ENCODE peak calls at places on chromosome 10, in nine cellular contexts. V is prostate gland; P is EL; M is stimulated activated CD4-positive, alpha-beta T cell treated with anti-CD3 and anti-CD28 coated beads, Interleukin-2, amount 100 ng/mL, for 48 hours; Y is hippocampal formation; R is KG1; X is upper lobe of left lung; E is trophoblast cell; L is astrocyte. N is an unnamed sample.

GRCh38 chr10:8402469-8403074 is 348.1 kb downstream of the GATA3 start:
- DNase-seq in V (no peak), Y (no peak), E (no peak), M (no peak), P (no peak), R (no peak), X (no peak), L (peak; percentile 31), N (no peak)

GRCh38 chr10:94093286-94093905 is 99.7 kb downstream of the PLCE1 start:
- DNase-seq in M (no peak), L (peak; percentile 18), R (no peak), E (no peak), Y (no peak), V (no peak), X (no peak), P (no peak), N (no peak)

GRCh38 chr10:132541601-132542011 is 4.0 kb downstream of the INPP5A start:
- DNase-seq in P (no peak), Y (no peak), M (no peak), E (no peak), L (no peak), V (no peak), X (no peak), R (no peak), N (no peak)

GRCh38 chr10:61397175-61397986 is 55.8 kb downstream of the TMEM26 start:
- DNase-seq in V (no peak), L (peak; percentile 69), Y (no peak), M (no peak), P (peak; percentile 13), X (no peak), R (peak; percentile 23), E (no peak), N (no peak)

GRCh38 chr10:17687117-17687831 is 43.3 kb downstream of the STAM start:
- DNase-seq in V (no peak), E (no peak), P (no peak), M (no peak), Y (no peak), R (no peak), X (no peak), L (no peak), N (no peak)

GRCh38 chr10:58511765-58512469 is 755 bp upstream of the BICC1 start:
- DNase-seq in M (no peak), E (no peak), V (no peak), L (no peak), R (no peak), P (peak; percentile 54), X (peak; percentile 22), Y (no peak), N (no peak)

GRCh38 chr10:129417164-129417563 is 49.9 kb upstream of the MGMT start:
- DNase-seq in V (no peak), P (peak; percentile 41), L (no peak), Y (no peak), R (no peak), E (no peak), X (no peak), M (no peak), N (no peak)

GRCh38 chr10:119316729-119317097 is 109.3 kb downstream of the GRK5 start:
- DNase-seq in X (no peak), M (no peak), R (no peak), L (peak; percentile 86), Y (no peak), E (peak; percentile 22), P (peak; percentile 93), V (no peak), N (no peak)

GRCh38 chr10:44043646-44044368 is 341.1 kb downstream of the CXCL12 start:
- DNase-seq in R (no peak), L (no peak), P (no peak), X (peak; percentile 48), V (no peak), E (peak; percentile 62), M (no peak), Y (no peak), N (no peak)

GRCh38 chr10:92162541-92162940 is 128.3 kb downstream of the CPEB3 start:
- DNase-seq in R (no peak), X (no peak), P (no peak), V (no peak), L (no peak), M (no peak), Y (no peak), E (no peak), N (no peak)

GRCh38 chr10:73590881-73591577 is at the start of gene USP54:
- DNase-seq in V (no peak), X (no peak), R (no peak), P (peak; percentile 76), E (no peak), L (peak; percentile 88), Y (peak; percentile 32), M (no peak), N (no peak)

GRCh38 chr10:73183882-73184281 is 16.0 kb downstream of the FAM149B1 start:
- DNase-seq in V (no peak), M (no peak), L (peak; percentile 74), Y (no peak), P (peak; percentile 64), R (no peak), E (no peak), X (no peak), N (no peak)

GRCh38 chr10:128001886-128002285 is 95.0 kb downstream of the PTPRE start:
- DNase-seq in E (no peak), Y (no peak), P (no peak), X (no peak), V (no peak), M (no peak), L (no peak), R (no peak), N (no peak)

GRCh38 chr10:11210211-11210922 is 192.7 kb downstream of the CELF2 start:
- DNase-seq in R (no peak), L (no peak), M (no peak), Y (no peak), P (no peak), X (no peak), V (no peak), E (no peak), N (no peak)

GRCh38 chr10:52268790-52269189 is 45.3 kb upstream of the DKK1 start:
- DNase-seq in E (no peak), Y (no peak), X (no peak), P (no peak), M (no peak), V (no peak), L (no peak), R (no peak), N (no peak)

GRCh38 chr10:29621161-29621560 is 13.6 kb downstream of the SVIL start:
- DNase-seq in M (no peak), Y (no peak), X (no peak), L (no peak), E (peak; percentile 62), P (peak; percentile 53), V (no peak), R (no peak), N (no peak)

N was measured in iPS DF 6.9.